ENCODE peak calls at places on chromosomes 2 and 18, in ten cellular contexts. K is stimulated activated CD4-positive, alpha-beta T cell treated with anti-CD3 and anti-CD28 coated beads, Interleukin-1b, Interleukin-23, amount 100 ng/mL, for 1 hour; W is transverse colon; S is OCI-M1; Y is cardiac muscle cell; A is smooth muscle cell of the brain vasculature; Q is NCI-H1092 treated with DMSO at 0.1 percent for 48 hours; I is GM13976; L is CD8-positive, alpha-beta T cell; H is D341Med. V is an unnamed sample.

GRCh38 chr2:73283545-73284295 is 558 bp downstream of the FBXO41 start:
- DNase-seq in K (no peak), W (no peak), S (peak; percentile 37), Y (no peak), A (no peak), Q (no peak), I (peak; percentile 44), L (no peak), H (peak; percentile 49), V (no peak)

GRCh38 chr2:28199995-28200394 is 192.7 kb upstream of the FOSL2 start:
- DNase-seq in K (no peak), W (no peak), S (no peak), Y (no peak), A (no peak), Q (no peak), I (no peak), L (no peak), H (no peak), V (no peak)

GRCh38 chr2:135052997-135053474 is 944 bp downstream of the RAB3GAP1 start:
- DNase-seq in K (no peak), W (no peak), S (no peak), Y (no peak), A (no peak), Q (no peak), I (peak; percentile 47), L (peak; percentile 7), H (no peak), V (peak; percentile 32)

GRCh38 chr2:169080250-169081035 is 11.1 kb downstream of the DHRS9 start:
- DNase-seq in K (no peak), W (no peak), S (peak; percentile 37), Y (no peak), A (no peak), Q (no peak), I (no peak), L (no peak), H (no peak), V (no peak)

GRCh38 chr2:121427187-121427689 is 103.4 kb upstream of the RNU4ATAC start:
- DNase-seq in K (no peak), W (no peak), S (no peak), Y (no peak), A (no peak), Q (no peak), I (no peak), L (no peak), H (no peak), V (no peak)

GRCh38 chr2:133315280-133315679 is 253.0 kb downstream of the NCKAP5 start:
- DNase-seq in K (no peak), W (no peak), S (no peak), Y (no peak), A (no peak), Q (no peak), I (no peak), L (no peak), H (no peak), V (no peak)

GRCh38 chr2:235508371-235509160 is 14.7 kb downstream of the AGAP1 start:
- DNase-seq in K (no peak), W (peak; percentile 72), S (no peak), Y (no peak), A (no peak), Q (no peak), I (no peak), L (no peak), H (no peak), V (no peak)

GRCh38 chr18:8174758-8175157 is 434.5 kb upstream of the RAB12 start:
- DNase-seq in K (no peak), W (no peak), S (no peak), Y (no peak), A (no peak), Q (no peak), I (no peak), L (no peak), H (no peak), V (no peak)

V was measured in CD4-positive, alpha-beta memory T cell.